ENCODE peak calls at places on chromosomes 3 and 15, in nine cellular contexts. I is GM19239; X is AML-193; E is hippocampal formation; V is psoas muscle; M is HFFc6; U is CD8-positive, alpha-beta T cell; A is tibial nerve; O is NCI-H2029. B is an unnamed sample.

GRCh38 chr3:54188176-54188791 is 65.9 kb downstream of the CACNA2D3 start:
- DNase-seq in I (peak; percentile 31), M (peak; percentile 19), A (no peak), E (no peak), O (no peak), V (no peak), U (peak; percentile 15), X (peak; percentile 43), B (peak; percentile 45)

GRCh38 chr15:100686725-100687488 is 84.5 kb downstream of the ASB7 start:
- DNase-seq in I (no peak), U (no peak), O (no peak), E (no peak), X (no peak), M (no peak), V (no peak), A (no peak), B (no peak)

GRCh38 chr15:93716615-93717221 is 514.6 kb upstream of the MCTP2 start:
- DNase-seq in V (no peak), I (no peak), A (no peak), O (no peak), X (no peak), M (no peak), U (no peak), E (no peak), B (no peak)

GRCh38 chr15:71434774-71435173 is 319.5 kb downstream of the THSD4 start:
- DNase-seq in I (no peak), E (no peak), M (no peak), X (no peak), U (no peak), A (no peak), V (no peak), O (no peak), B (no peak)

GRCh38 chr15:99735868-99736267 is 2.6 kb upstream of the LYSMD4 start:
- DNase-seq in A (no peak), I (no peak), X (no peak), U (no peak), E (no peak), M (no peak), V (no peak), O (no peak), B (no peak)

GRCh38 chr15:56916825-56917477 is 1.5 kb upstream of the TCF12 start:
- DNase-seq in U (no peak), E (no peak), I (no peak), A (no peak), X (no peak), V (no peak), O (no peak), M (no peak), B (no peak)

GRCh38 chr3:33231755-33232465 is 13.3 kb upstream of the SUSD5 start:
- DNase-seq in A (no peak), O (no peak), V (no peak), M (no peak), X (no peak), U (no peak), I (no peak), E (no peak), B (no peak)

GRCh38 chr3:37174532-37175126 is at the start of gene LRRFIP2:
- DNase-seq in U (peak; percentile 6), M (peak; percentile 85), I (no peak), A (no peak), X (peak; percentile 24), V (no peak), O (no peak), E (no peak), B (peak; percentile 64)

GRCh38 chr15:67863442-67863987 is 23.7 kb upstream of the RNU6-1 start:
- DNase-seq in X (peak; percentile 60), O (peak; percentile 46), A (peak; percentile 61), M (peak; percentile 58), V (peak; percentile 90), U (peak; percentile 72), I (peak; percentile 67), E (peak; percentile 48), B (peak; percentile 80)

GRCh38 chr15:75145027-75145841 is 56.4 kb upstream of the C15orf39 start:
- DNase-seq in U (no peak), I (no peak), X (no peak), E (no peak), A (no peak), V (no peak), M (peak; percentile 57), O (no peak), B (no peak)

B was measured in GM13977.